ENCODE peak calls at places on chromosomes 5 and 9, in nine cellular contexts. X, T, P, R, C, Q, V, Z and S are unnamed samples.

GRCh38 chr5:68077349-68077894 is 138.1 kb upstream of the PIK3R1 start:
- DNase-seq in X (no peak), T (no peak), P (no peak), R (no peak), C (no peak), Q (no peak), V (no peak), Z (no peak), S (no peak)

GRCh38 chr5:90020575-90021535 is 388.7 kb downstream of the CETN3 start:
- DNase-seq in X (no peak), T (no peak), P (no peak), R (no peak), C (no peak), Q (peak; percentile 88), V (no peak), Z (peak; percentile 88), S (peak; percentile 39)

GRCh38 chr5:158609729-158610128 is 490.0 kb downstream of the EBF1 start:
- DNase-seq in X (no peak), T (no peak), P (no peak), R (no peak), C (no peak), Q (no peak), V (peak; percentile 92), Z (no peak), S (no peak)

GRCh38 chr5:141677415-141677814 is 4.6 kb downstream of the ARAP3 start:
- DNase-seq in X (peak; percentile 43), T (no peak), P (no peak), R (no peak), C (no peak), Q (peak; percentile 38), V (no peak), Z (peak; percentile 21), S (no peak)

GRCh38 chr9:107488400-107489143 is 997 bp downstream of the KLF4 start:
- DNase-seq in X (peak; percentile 59), T (no peak), P (peak; percentile 79), R (no peak), C (no peak), Q (peak; percentile 78), V (no peak), Z (peak; percentile 42), S (no peak)

GRCh38 chr5:82287625-82288024 is 9.5 kb upstream of the RPS23 start:
- DNase-seq in X (no peak), T (no peak), P (no peak), R (no peak), C (no peak), Q (no peak), V (no peak), Z (no peak), S (peak; percentile 31)

GRCh38 chr9:133518193-133518592 is 6.6 kb downstream of the MYMK start:
- DNase-seq in X (no peak), T (no peak), P (no peak), R (no peak), C (no peak), Q (no peak), V (no peak), Z (no peak), S (no peak)

GRCh38 chr9:34557421-34558321 is 31.9 kb downstream of the CNTFR start:
- DNase-seq in X (no peak), T (no peak), P (no peak), R (no peak), C (no peak), Q (no peak), V (no peak), Z (no peak), S (no peak)

GRCh38 chr9:89177401-89178161 is 1.0 kb downstream of the SHC3 start:
- DNase-seq in X (peak; percentile 38), T (no peak), P (no peak), R (no peak), C (no peak), Q (no peak), V (no peak), Z (no peak), S (no peak)

GRCh38 chr5:9351535-9351934 is 194.3 kb downstream of the SEMA5A start:
- DNase-seq in X (no peak), T (no peak), P (no peak), R (no peak), C (no peak), Q (no peak), V (no peak), Z (no peak), S (no peak)